ENCODE peak calls at places on chromosomes 2 and 18, in seven cellular contexts. W is HCT116, I is SK-N-SH, A is GM12878, Y is HepG2, M is H1, D is K562. S is an unnamed sample.

GRCh38 chr2:124985210-124985760 is 960.2 kb downstream of the CNTNAP5 start:
- DNase-seq in W (no peak), I (no peak), A (no peak), Y (no peak), M (no peak), D (no peak), S (no peak)

GRCh38 chr18:35485852-35486251 is 11.9 kb downstream of the INO80C start:
- DNase-seq in W (no peak), I (no peak), A (no peak), Y (peak), M (no peak), D (no peak), S (no peak)

GRCh38 chr2:149005471-149006077 is 32.9 kb upstream of the LYPD6B start:
- DNase-seq in W (no peak), I (peak), A (no peak), Y (no peak), M (no peak), D (no peak), S (no peak)

GRCh38 chr18:2348003-2348402 is 223.3 kb downstream of the METTL4 start:
- DNase-seq in W (no peak), I (no peak), A (no peak), Y (no peak), M (no peak), D (no peak), S (no peak)

GRCh38 chr2:240133401-240133800 is 2.7 kb downstream of the COPS9 start:
- DNase-seq in W (no peak), I (no peak), A (no peak), Y (no peak), M (no peak), D (no peak), S (no peak)

GRCh38 chr2:138147796-138148195 is 183.5 kb downstream of the HNMT start:
- DNase-seq in W (no peak), I (no peak), A (no peak), Y (no peak), M (no peak), D (no peak), S (no peak)

GRCh38 chr2:216665717-216666116 is 29.6 kb downstream of the IGFBP5 start:
- DNase-seq in W (no peak), I (peak), A (no peak), Y (peak), M (peak), D (no peak), S (no peak)

GRCh38 chr2:131092409-131093065 is 723 bp downstream of the FAM168B start:
- DNase-seq in W (no peak), I (no peak), A (no peak), Y (no peak), M (no peak), D (no peak), S (no peak)

GRCh38 chr2:241009191-241009590 is 10.8 kb downstream of the SNED1 start:
- DNase-seq in W (no peak), I (no peak), A (no peak), Y (no peak), M (no peak), D (no peak), S (no peak)

GRCh38 chr18:3486514-3486913 is 36.5 kb downstream of the TGIF1 start:
- DNase-seq in W (no peak), I (no peak), A (no peak), Y (no peak), M (no peak), D (no peak), S (no peak)

GRCh38 chr2:8685697-8686358 is 4.0 kb downstream of the ID2 start:
- DNase-seq in W (peak), I (peak), A (no peak), Y (peak), M (no peak), D (peak), S (peak)

GRCh38 chr2:32553829-32554432 is 73.9 kb upstream of the TTC27 start:
- DNase-seq in W (peak), I (peak), A (peak), Y (peak), M (no peak), D (peak), S (peak)

GRCh38 chr18:39596216-39596615 is 2030.6 kb upstream of the CELF4 start:
- DNase-seq in W (no peak), I (no peak), A (no peak), Y (no peak), M (no peak), D (no peak), S (no peak)

GRCh38 chr2:105143467-105144127 is 97.9 kb upstream of the GPR45 start:
- DNase-seq in W (no peak), I (peak), A (no peak), Y (no peak), M (no peak), D (peak), S (peak)

GRCh38 chr18:25517881-25518715 is 166.1 kb upstream of the ZNF521 start:
- DNase-seq in W (no peak), I (no peak), A (no peak), Y (no peak), M (no peak), D (no peak), S (no peak)

GRCh38 chr2:174846941-174847938 is 83.0 kb upstream of the CHRNA1 start:
- DNase-seq in W (no peak), I (peak), A (no peak), Y (no peak), M (no peak), D (peak), S (no peak)

GRCh38 chr2:9807056-9807455 is 36.2 kb upstream of the TAF1B start:
- DNase-seq in W (no peak), I (peak), A (no peak), Y (no peak), M (no peak), D (no peak), S (no peak)
- TF ChIP-seq JUND in W (no peak), I (no peak), A (no peak), Y (no peak), M (no peak), D (no peak), S (no peak)

GRCh38 chr18:23067236-23067635 is 68.0 kb upstream of the CABLES1 start:
- DNase-seq in W (no peak), I (no peak), A (no peak), Y (peak), M (no peak), D (no peak), S (no peak)
- TF ChIP-seq JUND in W (no peak), I (no peak), A (no peak), Y (no peak), M (no peak), D (no peak), S (no peak)

GRCh38 chr2:39881494-39881893 is 102.4 kb upstream of the THUMPD2 start:
- DNase-seq in W (no peak), I (no peak), A (no peak), Y (no peak), M (no peak), D (no peak), S (no peak)
- TF ChIP-seq JUND in W (no peak), I (no peak), A (no peak), Y (no peak), M (no peak), D (no peak), S (no peak)

GRCh38 chr18:48994044-48994651 is 43.4 kb upstream of the SMAD7 start:
- DNase-seq in W (no peak), I (no peak), A (no peak), Y (peak), M (no peak), D (no peak), S (no peak)

GRCh38 chr18:48996901-48997463 is 46.2 kb upstream of the SMAD7 start:
- DNase-seq in W (peak), I (peak), A (no peak), Y (peak), M (no peak), D (no peak), S (no peak)

GRCh38 chr18:48994926-48995835 is 44.4 kb upstream of the SMAD7 start:
- DNase-seq in W (no peak), I (no peak), A (no peak), Y (no peak), M (no peak), D (no peak), S (no peak)

GRCh38 chr18:48997681-48997984 is 46.9 kb upstream of the SMAD7 start:
- DNase-seq in W (no peak), I (no peak), A (no peak), Y (no peak), M (no peak), D (no peak), S (no peak)

DNA sequence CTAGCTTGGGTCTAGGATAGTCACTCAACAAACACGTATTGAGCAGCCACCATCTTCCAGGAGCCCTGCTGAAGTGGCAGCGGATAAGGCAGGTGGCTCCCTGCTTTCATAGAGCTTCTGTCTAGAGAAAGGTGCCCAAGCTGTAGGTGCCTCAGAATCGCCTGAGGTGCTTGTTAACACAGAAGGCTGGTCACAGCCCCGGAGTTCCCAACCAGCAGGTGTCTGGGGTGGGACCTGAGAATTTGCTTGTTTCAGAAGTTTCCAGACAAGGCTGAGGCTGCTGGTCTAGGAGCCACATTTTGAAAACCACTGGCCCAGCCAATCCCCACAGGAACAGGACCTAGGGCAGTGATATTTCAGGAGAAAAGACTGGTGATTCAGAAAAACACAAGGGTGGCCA is 45.3 kb upstream of the SMAD7 start:
- DNase-seq in W (no peak), I (no peak), A (no peak), Y (no peak), M (no peak), D (no peak), S (no peak)
- TF ChIP-seq JUND in W (no peak), I (no peak), A (no peak), Y (no peak), M (no peak), D (no peak), S (no peak)

DNA sequence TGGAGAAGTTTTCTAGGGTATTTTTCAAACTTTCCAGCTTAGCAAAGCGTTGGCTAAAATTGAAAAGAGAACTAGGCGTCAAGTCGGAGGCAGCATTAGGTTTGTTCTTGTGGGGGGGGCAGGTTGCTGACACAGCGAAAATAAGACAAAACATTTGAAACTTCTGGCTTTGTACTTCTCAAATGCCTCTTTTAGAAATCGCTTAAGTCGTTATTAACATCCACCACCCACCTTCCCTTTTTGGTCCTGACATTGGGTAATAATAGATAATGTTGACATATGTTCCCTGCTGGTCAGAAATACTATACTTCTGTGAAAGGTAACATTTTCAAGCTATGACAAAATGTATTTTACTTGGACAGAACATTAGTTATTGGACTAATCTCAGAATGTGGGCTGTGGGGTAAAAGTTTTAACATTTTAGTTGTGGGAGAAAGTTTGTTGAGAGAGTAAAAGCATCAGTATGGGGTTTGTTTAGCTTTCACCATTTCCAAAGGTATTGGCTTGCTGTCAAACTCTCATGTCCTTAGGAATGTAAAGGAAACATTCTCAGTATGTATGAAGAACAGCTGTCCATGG is 88.1 kb upstream of the ZEB2 start:
- DNase-seq in W (no peak), I (no peak), A (no peak), Y (no peak), M (no peak), D (no peak), S (no peak)
- TF ChIP-seq JUND in W (no peak), I (no peak), A (no peak), Y (no peak), M (no peak), D (no peak), S (no peak)

GRCh38 chr18:73007935-73008308 is 140.1 kb upstream of the NETO1 start:
- DNase-seq in W (no peak), I (no peak), A (no peak), Y (no peak), M (no peak), D (no peak), S (no peak)

GRCh38 chr18:73004260-73004659 is 136.5 kb upstream of the NETO1 start:
- DNase-seq in W (no peak), I (no peak), A (no peak), Y (peak), M (no peak), D (no peak), S (no peak)

GRCh38 chr18:73006331-73006730 is 138.5 kb upstream of the NETO1 start:
- DNase-seq in W (no peak), I (no peak), A (no peak), Y (no peak), M (no peak), D (no peak), S (no peak)

GRCh38 chr18:73007195-73007934 is 139.6 kb upstream of the NETO1 start:
- DNase-seq in W (no peak), I (no peak), A (peak), Y (no peak), M (no peak), D (no peak), S (no peak)
- TF ChIP-seq JUND in W (no peak), I (no peak), A (no peak), Y (no peak), M (no peak), D (no peak), S (no peak)

GRCh38 chr18:23502516-23503037 is 734 bp upstream of the RMC1 start:
- DNase-seq in W (no peak), I (peak), A (no peak), Y (no peak), M (no peak), D (no peak), S (no peak)

GRCh38 chr18:23503038-23503966 is at the start of gene RMC1:
- DNase-seq in W (peak), I (peak), A (peak), Y (peak), M (peak), D (peak), S (peak)

GRCh38 chr18:23503967-23504352 is 649 bp downstream of the RMC1 start:
- DNase-seq in W (no peak), I (no peak), A (no peak), Y (no peak), M (no peak), D (no peak), S (no peak)

GRCh38 chr18:23506393-23506792 is 3.1 kb downstream of the RMC1 start:
- DNase-seq in W (no peak), I (peak), A (no peak), Y (no peak), M (no peak), D (no peak), S (no peak)

DNA sequence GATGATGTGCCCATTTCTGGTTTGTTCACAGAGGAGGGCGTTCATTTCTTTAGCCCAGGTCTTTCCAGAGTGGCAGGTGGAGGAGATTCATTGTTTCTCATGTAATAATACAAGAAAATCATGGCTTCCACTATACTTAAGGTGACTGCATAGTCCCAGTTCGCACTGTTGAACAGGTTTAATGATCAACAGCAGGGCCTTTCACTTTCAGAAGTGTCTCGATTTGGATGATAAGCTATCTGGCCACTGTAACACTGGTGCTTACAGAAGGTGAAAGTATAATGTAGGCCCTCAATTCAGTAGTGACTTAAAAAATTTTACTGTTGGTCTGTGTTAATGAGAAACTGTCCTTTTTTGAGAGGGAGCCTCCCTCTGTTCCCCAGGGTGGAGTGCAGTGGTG is 1.4 kb downstream of the RMC1 start:
- DNase-seq in W (no peak), I (no peak), A (peak), Y (no peak), M (no peak), D (no peak), S (no peak)
- TF ChIP-seq JUND in W (no peak), I (no peak), A (no peak), Y (no peak), M (no peak), D (no peak), S (no peak)

DNA sequence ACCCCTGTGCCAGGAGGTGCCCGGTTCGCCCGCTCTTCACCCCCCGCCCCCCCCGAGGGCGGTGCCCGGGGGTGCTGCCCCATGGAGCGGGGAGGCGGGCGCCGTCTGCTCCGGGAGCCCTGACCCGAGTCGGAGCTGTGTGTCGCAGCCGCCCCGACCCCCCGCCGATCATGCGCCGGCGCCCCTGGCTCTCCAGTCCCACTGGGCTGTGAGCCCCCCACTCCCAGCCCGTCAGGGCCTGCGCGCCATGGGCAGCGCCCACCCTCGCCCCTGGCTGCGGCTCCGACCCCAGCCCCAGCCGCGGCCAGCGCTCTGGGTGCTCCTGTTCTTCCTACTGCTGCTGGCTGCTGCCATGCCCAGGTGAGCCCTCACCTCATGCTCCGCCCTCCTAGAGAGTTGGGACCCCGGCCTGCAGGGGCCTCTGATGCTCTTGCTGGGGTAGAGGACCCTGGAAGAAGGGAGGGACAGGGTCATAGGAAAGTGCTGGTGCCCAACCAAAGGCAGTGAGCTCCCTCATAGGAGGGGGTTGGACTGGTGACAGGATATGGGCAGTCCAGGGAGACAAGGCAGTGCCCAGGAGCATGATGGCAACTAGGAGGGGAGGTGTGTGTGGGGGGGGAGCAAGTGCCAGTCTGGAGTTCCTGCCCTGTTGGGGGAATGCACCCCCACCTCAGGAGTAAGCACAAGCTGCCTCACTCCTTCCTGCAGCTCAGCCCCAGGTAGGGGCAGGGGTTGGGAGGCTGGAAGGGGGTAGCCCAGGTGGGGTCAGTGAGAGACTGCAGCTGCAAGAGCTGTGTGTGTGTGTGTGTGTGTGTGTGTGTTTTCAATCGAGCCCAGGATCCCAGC is at the start of gene WNT10A:
- DNase-seq in W (no peak), I (peak), A (no peak), Y (no peak), M (no peak), D (no peak), S (no peak)
- TF ChIP-seq JUND in W (no peak), I (no peak), A (no peak), Y (no peak), M (no peak), D (no peak), S (no peak)

DNA sequence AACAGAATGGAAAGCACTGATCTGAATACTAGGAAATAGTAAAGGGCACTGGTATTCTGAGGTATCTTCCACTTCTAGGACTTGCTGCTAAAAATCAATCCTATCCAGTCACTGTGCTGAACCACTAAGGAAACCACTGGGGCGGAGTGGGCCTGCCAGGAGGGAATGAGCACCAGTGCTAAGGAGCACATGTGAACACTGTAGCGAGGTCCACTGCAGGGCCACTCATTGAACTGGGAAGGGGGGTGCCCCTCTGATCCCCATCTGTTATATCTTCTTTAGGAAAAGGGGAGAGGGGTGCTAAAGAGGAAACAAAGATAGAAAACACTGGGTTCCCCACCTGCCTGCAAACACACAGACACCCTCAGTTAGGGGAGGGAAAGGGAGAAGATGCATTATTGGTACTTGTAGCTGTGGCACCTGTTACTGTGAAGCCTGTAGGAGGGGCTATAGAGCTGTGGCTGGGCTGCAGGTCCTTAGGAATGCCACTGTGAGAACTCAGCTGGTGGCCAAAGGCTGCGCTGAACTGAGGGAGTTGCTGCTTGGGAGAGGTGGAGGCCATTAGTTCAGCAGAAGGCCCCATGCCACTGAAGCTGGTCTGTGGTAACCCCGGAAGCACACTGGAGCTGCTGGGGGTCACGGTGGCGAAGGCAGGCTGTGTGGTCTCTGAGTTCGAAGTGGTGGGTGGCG is 81.8 kb downstream of the INO80D start:
- DNase-seq in W (peak), I (peak), A (no peak), Y (peak), M (peak), D (peak), S (peak)
- TF ChIP-seq JUND in W (no peak), I (no peak), A (no peak), Y (no peak), M (no peak), D (no peak), S (no peak)